ENCODE peak calls at places on chromosomes 16 and 17, in four cellular contexts. One of them, this sample, is unnamed. For H3K79me2, the result is how much of the 10 kb centered on the place peaks cover.

GRCh38 chr17:55454906-55455474 is 33.4 kb upstream of the MMD start:
- DNase-seq in trophoblast cell: peak
- DNase-seq in mesendoderm: no peak
- DNase-seq in H1: no peak
- DNase-seq in this sample: no peak

GRCh38 chr17:30549864-30550511 is 72.8 kb downstream of the GOSR1 start:
- DNase-seq in trophoblast cell: peak
- DNase-seq in mesendoderm: no peak
- DNase-seq in H1: no peak
- DNase-seq in this sample: no peak

GRCh38 chr16:63702981-63703590 is 1418.8 kb downstream of the CDH11 start:
- DNase-seq in trophoblast cell: peak
- DNase-seq in mesendoderm: peak
- DNase-seq in H1: no peak
- DNase-seq in this sample: peak

GRCh38 chr16:61432421-61432820 is 603.8 kb downstream of the CDH8 start:
- DNase-seq in trophoblast cell: no peak
- DNase-seq in mesendoderm: peak
- DNase-seq in H1: no peak
- DNase-seq in this sample: no peak

GRCh38 chr16:23528635-23529016 is 18.3 kb upstream of the GGA2 start:
- DNase-seq in trophoblast cell: no peak
- DNase-seq in mesendoderm: no peak
- DNase-seq in H1: no peak
- DNase-seq in this sample: no peak

GRCh38 chr16:82653550-82654511 is 27.1 kb downstream of the CDH13 start:
- DNase-seq in trophoblast cell: peak
- DNase-seq in mesendoderm: peak
- DNase-seq in H1: no peak
- DNase-seq in this sample: no peak

GRCh38 chr17:29568331-29569244 is at the start of gene TP53I13:
- DNase-seq in trophoblast cell: peak
- DNase-seq in mesendoderm: peak
- DNase-seq in H1: no peak
- DNase-seq in this sample: peak

GRCh38 chr16:30985401-30986128 is 558 bp downstream of the HSD3B7 start:
- DNase-seq in trophoblast cell: peak
- DNase-seq in mesendoderm: peak
- DNase-seq in H1: no peak
- DNase-seq in this sample: peak

GRCh38 chr17:8820311-8821010 is 21.3 kb upstream of the MFSD6L start:
- DNase-seq in trophoblast cell: no peak
- DNase-seq in mesendoderm: no peak
- DNase-seq in H1: no peak
- DNase-seq in this sample: no peak

GRCh38 chr17:9355841-9356240 is 219.8 kb downstream of the STX8 start:
- DNase-seq in trophoblast cell: no peak
- DNase-seq in mesendoderm: no peak
- DNase-seq in H1: no peak
- DNase-seq in this sample: no peak

GRCh38 chr17:48293319-48294192 is 136.5 kb downstream of the SKAP1 start:
- DNase-seq in trophoblast cell: no peak
- DNase-seq in mesendoderm: peak
- DNase-seq in H1: no peak
- DNase-seq in this sample: no peak

GRCh38 chr17:14759325-14759724 is 458.4 kb downstream of the HS3ST3B1 start:
- DNase-seq in trophoblast cell: no peak
- DNase-seq in mesendoderm: no peak
- DNase-seq in H1: no peak
- DNase-seq in this sample: no peak

GRCh38 chr16:67186550-67186950 is 2.8 kb upstream of the MATCAP1 start:
- DNase-seq in trophoblast cell: peak
- DNase-seq in mesendoderm: peak
- DNase-seq in H1: no peak
- DNase-seq in this sample: no peak

GRCh38 chr17:64480951-64481350 is 15.9 kb downstream of the POLG2 start:
- DNase-seq in trophoblast cell: peak
- DNase-seq in mesendoderm: no peak
- DNase-seq in H1: no peak
- DNase-seq in this sample: no peak

GRCh38 chr17:82080789-82081464 is 15.3 kb upstream of the DUS1L start:
- DNase-seq in trophoblast cell: no peak
- DNase-seq in mesendoderm: no peak
- DNase-seq in H1: no peak
- DNase-seq in this sample: no peak

GRCh38 chr17:56011406-56012131 is 141.7 kb upstream of the ANKFN1 start:
- DNase-seq in trophoblast cell: no peak
- DNase-seq in mesendoderm: no peak
- DNase-seq in H1: no peak
- DNase-seq in this sample: no peak

GRCh38 chr16:67758006-67758405 is 38.9 kb upstream of the GFOD2 start:
- DNase-seq in trophoblast cell: no peak
- DNase-seq in mesendoderm: no peak
- DNase-seq in H1: no peak
- DNase-seq in this sample: no peak

GRCh38 chr17:75898065-75898464 is 1.3 kb upstream of the TRIM65 start:
- DNase-seq in trophoblast cell: no peak
- DNase-seq in mesendoderm: no peak
- DNase-seq in H1: no peak
- DNase-seq in this sample: no peak

GRCh38 chr16:80623376-80623775 is 82.6 kb downstream of the DYNLRB2 start:
- DNase-seq in trophoblast cell: no peak
- DNase-seq in mesendoderm: no peak
- DNase-seq in H1: no peak
- DNase-seq in this sample: no peak

DNA sequence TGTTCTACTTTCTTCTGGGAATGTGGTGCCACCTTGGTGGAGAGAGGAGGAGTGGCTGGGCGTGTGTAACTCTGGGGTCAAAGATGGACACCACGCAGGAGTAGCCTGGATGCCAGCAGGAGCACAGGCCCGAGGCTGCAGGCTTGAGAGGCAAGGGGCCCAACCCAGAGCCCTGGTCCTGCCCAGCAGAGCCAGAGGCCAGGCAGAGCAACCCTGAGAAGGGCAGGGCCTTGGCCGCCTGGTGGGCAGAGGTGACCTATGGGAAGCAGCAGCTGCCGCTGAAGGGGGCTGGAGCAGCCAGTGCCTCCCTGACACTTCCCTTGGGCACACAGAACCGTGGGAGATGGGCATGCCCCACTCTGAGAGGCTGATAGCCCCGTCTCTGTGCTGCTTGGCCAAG is 18.0 kb upstream of the CPSF4L start:
- DNase-seq in trophoblast cell: no peak
- DNase-seq in mesendoderm: no peak
- DNase-seq in H1: no peak
- DNase-seq in this sample: peak
- H4K8ac ChIP-seq in trophoblast cell: no peak
- H4K8ac ChIP-seq in mesendoderm: no peak
- H4K8ac ChIP-seq in H1: no peak
- H4K8ac ChIP-seq in this sample: no peak

GRCh38 chr17:72079700-72080099 is 41.1 kb upstream of the SOX9 start:
- DNase-seq in trophoblast cell: no peak
- DNase-seq in mesendoderm: no peak
- DNase-seq in H1: no peak
- DNase-seq in this sample: no peak

GRCh38 chr17:72076678-72077030 is 44.2 kb upstream of the SOX9 start:
- DNase-seq in trophoblast cell: no peak
- DNase-seq in mesendoderm: no peak
- DNase-seq in H1: no peak
- DNase-seq in this sample: no peak

GRCh38 chr17:72075995-72076677 is 44.7 kb upstream of the SOX9 start:
- DNase-seq in trophoblast cell: no peak
- DNase-seq in mesendoderm: peak
- DNase-seq in H1: no peak
- DNase-seq in this sample: no peak

DNA sequence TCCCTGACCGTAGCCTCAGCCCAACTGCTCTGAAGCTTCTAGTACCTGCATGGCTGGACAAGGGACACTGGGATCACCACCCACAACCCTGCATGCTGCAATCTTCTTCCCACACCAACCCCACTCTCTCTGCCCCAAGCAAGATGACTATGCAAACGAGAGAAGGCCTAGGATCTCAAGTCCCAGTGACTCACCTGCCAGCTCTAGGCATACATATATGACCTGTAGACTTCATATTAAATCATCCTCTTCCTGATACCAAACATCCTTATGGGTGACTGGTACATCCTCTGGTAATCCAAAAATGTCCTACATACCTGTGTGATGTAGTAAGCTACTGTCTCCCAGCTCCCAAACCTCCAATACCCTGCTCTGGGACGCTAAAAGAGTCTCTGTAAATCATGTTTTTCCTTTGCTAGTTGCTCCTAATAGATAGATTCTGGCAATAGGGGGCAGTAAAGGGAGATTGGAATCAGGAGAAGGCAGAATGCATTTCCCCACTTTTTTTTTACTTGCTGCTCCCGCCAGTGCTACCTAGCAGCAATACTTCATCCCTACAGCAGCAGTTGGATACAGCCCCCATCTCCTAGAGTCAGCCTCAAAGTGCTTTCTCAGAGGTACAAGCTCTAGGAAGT is 43.4 kb upstream of the SOX9 start:
- DNase-seq in trophoblast cell: no peak
- DNase-seq in mesendoderm: peak
- DNase-seq in H1: no peak
- DNase-seq in this sample: no peak
- H3K18ac ChIP-seq in trophoblast cell: no peak
- H3K18ac ChIP-seq in mesendoderm: no peak
- H3K18ac ChIP-seq in H1: no peak
- H3K18ac ChIP-seq in this sample: no peak

GRCh38 chr16:72942021-72942420 is 105.9 kb downstream of the ZFHX3 start:
- DNase-seq in trophoblast cell: no peak
- DNase-seq in mesendoderm: no peak
- DNase-seq in H1: no peak
- DNase-seq in this sample: no peak
- H3K79me2 ChIP-seq in trophoblast cell: under half
- H3K79me2 ChIP-seq in mesendoderm: under half
- H3K79me2 ChIP-seq in H1: under half
- H3K79me2 ChIP-seq in this sample: under half

DNA sequence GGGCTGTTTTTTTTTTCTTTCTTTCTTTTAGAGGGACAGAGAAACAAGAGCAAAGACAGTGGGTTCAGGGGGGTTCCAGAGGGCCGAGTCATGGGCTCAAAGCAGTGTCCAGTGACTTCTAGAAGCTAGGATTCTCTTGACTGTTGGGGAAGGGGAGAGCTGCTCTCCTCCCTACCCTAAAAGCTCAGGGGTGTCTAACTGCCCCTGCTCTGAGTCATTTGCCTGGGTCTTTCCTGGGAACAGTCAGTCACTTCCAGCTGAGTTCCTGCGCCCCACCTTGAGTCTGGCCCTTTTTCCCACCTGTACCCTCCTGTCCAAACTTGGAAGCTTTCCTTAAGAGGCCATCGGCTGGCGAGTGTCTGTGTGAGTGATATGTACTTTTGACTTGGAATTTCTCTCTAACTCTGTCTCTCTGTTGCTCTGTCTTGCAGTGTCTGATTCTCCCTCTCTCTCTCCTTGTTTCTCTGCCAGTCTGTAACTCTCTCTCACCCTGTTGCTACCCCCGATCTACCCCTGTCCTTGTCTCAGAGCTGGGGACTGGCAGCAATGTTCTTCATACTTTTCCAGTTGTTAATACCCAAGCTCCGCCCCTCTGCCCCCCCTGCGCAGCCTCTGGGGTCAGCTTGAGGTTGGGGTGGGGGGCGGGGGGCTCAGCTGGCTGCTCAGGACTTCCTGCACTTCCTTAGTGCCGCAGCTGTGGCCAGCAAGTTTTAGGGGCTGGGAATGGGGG is 2.4 kb downstream of the THRA start:
- DNase-seq in trophoblast cell: no peak
- DNase-seq in mesendoderm: no peak
- DNase-seq in H1: no peak
- DNase-seq in this sample: no peak
- H4K8ac ChIP-seq in trophoblast cell: no peak
- H4K8ac ChIP-seq in mesendoderm: no peak
- H4K8ac ChIP-seq in H1: no peak
- H4K8ac ChIP-seq in this sample: no peak

GRCh38 chr17:51260237-51260959 is at the start of gene UTP18:
- DNase-seq in trophoblast cell: peak
- DNase-seq in mesendoderm: peak
- DNase-seq in H1: peak
- DNase-seq in this sample: peak
- H3K18ac ChIP-seq in trophoblast cell: peak
- H3K18ac ChIP-seq in mesendoderm: peak
- H3K18ac ChIP-seq in H1: peak
- H3K18ac ChIP-seq in this sample: peak

DNA sequence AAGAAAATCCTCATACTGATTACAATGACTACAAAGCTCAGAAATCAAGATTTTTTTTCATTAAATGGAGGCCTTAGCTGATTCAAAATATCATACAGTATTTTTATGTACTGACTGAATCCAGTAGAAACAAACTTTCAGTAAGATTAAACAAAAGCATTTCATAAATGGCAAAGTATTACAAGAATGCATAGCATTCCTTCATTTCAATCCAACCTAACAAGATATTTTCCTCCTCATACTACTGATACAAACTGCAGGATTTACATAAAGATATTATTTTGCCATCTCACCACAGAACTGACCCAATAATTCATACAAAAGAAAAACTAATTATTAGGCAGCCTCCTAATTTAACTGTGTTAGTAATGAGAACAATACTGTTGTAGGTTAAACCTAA is 6.2 kb upstream of the KANSL1 start:
- DNase-seq in trophoblast cell: peak
- DNase-seq in mesendoderm: no peak
- DNase-seq in H1: no peak
- DNase-seq in this sample: no peak
- H3K79me2 ChIP-seq in trophoblast cell: under half
- H3K79me2 ChIP-seq in mesendoderm: under half
- H3K79me2 ChIP-seq in H1: under half
- H3K79me2 ChIP-seq in this sample: under half

GRCh38 chr16:4525634-4526277 is 12.8 kb downstream of the CDIP1 start:
- DNase-seq in trophoblast cell: no peak
- DNase-seq in mesendoderm: no peak
- DNase-seq in H1: no peak
- DNase-seq in this sample: no peak

GRCh38 chr16:4524571-4524970 is 14.0 kb downstream of the CDIP1 start:
- DNase-seq in trophoblast cell: no peak
- DNase-seq in mesendoderm: no peak
- DNase-seq in H1: no peak
- DNase-seq in this sample: no peak

GRCh38 chr16:4521971-4522623 is 16.5 kb downstream of the CDIP1 start:
- DNase-seq in trophoblast cell: no peak
- DNase-seq in mesendoderm: no peak
- DNase-seq in H1: no peak
- DNase-seq in this sample: peak

GRCh38 chr16:4525069-4525468 is 13.5 kb downstream of the CDIP1 start:
- DNase-seq in trophoblast cell: no peak
- DNase-seq in mesendoderm: no peak
- DNase-seq in H1: no peak
- DNase-seq in this sample: no peak

GRCh38 chr16:4523686-4524085 is 14.9 kb downstream of the CDIP1 start:
- DNase-seq in trophoblast cell: no peak
- DNase-seq in mesendoderm: no peak
- DNase-seq in H1: no peak
- DNase-seq in this sample: no peak
- H4K8ac ChIP-seq in trophoblast cell: no peak
- H4K8ac ChIP-seq in mesendoderm: no peak
- H4K8ac ChIP-seq in H1: no peak
- H4K8ac ChIP-seq in this sample: no peak

This sample was measured in H9.